ENCODE peak calls at places on chromosomes 16 and 17, in four cellular contexts. G, A, L and W are unnamed samples.
A peak's percentile ranks its signal among the peaks of the same experiment; 100 is the strongest.

GRCh38 chr16:65510241-65510640 is 388.4 kb upstream of the CDH11 start:
- DNase-seq in G (no peak), A (no peak), L (no peak), W (no peak)

GRCh38 chr16:90077757-90078593 is 844 bp upstream of the PRDM7 start:
- DNase-seq in L (no peak), G (no peak), A (no peak), W (no peak)

GRCh38 chr16:30144917-30145316 is 21.9 kb upstream of the MAPK3 start:
- DNase-seq in G (no peak), L (no peak), A (no peak), W (no peak)

GRCh38 chr17:17039911-17040310 is 2.3 kb upstream of the MPRIP start:
- DNase-seq in G (no peak), L (no peak), A (no peak), W (no peak)

GRCh38 chr17:81210466-81210865 is 12.3 kb downstream of the CEP131 start:
- DNase-seq in A (no peak), G (no peak), L (no peak), W (no peak)

GRCh38 chr17:29760279-29760721 is 137.6 kb upstream of the CORO6 start:
- DNase-seq in A (no peak), G (no peak), L (peak; percentile 85), W (no peak)

GRCh38 chr16:84555418-84556196 is 51.1 kb upstream of the MEAK7 start:
- DNase-seq in A (no peak), G (no peak), L (no peak), W (no peak)

GRCh38 chr16:56363181-56363716 is 62.1 kb downstream of the AMFR start:
- DNase-seq in A (no peak), L (no peak), G (no peak), W (no peak)

GRCh38 chr16:85910073-85910853 is 11.3 kb downstream of the IRF8 start:
- DNase-seq in G (no peak), A (no peak), L (no peak), W (no peak)

GRCh38 chr17:29576214-29577008 is 7.9 kb downstream of the TP53I13 start:
- DNase-seq in G (no peak), A (no peak), L (no peak), W (no peak)

GRCh38 chr17:41494524-41494923 is 4.8 kb upstream of the KRT36 start:
- DNase-seq in A (peak; percentile 13), G (no peak), L (no peak), W (no peak)

GRCh38 chr16:31271621-31272190 is 11.9 kb downstream of the ITGAM start:
- DNase-seq in L (no peak), A (no peak), G (no peak), W (no peak)

GRCh38 chr16:53864819-53865491 is 161.0 kb downstream of the FTO start:
- DNase-seq in L (no peak), G (no peak), A (peak; percentile 25), W (no peak)

GRCh38 chr17:52653014-52653413 is 494.5 kb upstream of the CA10 start:
- DNase-seq in A (no peak), G (no peak), L (no peak), W (no peak)

GRCh38 chr17:2191227-2191626 is 112.4 kb downstream of the SMG6 start:
- DNase-seq in L (no peak), A (no peak), G (no peak), W (no peak)

DNA sequence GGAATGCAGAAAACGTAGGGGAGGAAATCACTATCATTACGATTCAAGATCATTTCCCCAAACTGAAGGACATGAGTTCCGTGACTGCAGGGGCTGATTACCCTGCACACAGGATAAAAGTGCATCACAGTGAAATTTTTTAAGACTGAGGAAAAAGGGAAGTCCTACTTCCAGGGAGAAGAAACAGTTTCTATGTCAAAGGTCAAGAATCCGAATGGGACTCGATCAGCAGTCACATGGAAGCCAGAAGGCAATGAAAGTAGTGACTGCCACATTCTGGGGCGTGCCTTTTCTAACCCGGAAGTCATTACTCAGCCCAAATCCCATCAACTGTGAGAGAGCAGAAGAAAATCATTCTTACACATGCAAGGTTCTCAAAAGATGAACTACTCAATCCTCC is 12.1 kb downstream of the ZZEF1 start:
- DNase-seq in G (no peak), A (no peak), L (no peak), W (no peak)
- H3K9ac ChIP-seq in G (no peak overlapping the region), A (no peak overlapping the region), L (no peak overlapping the region), W (no peak overlapping the region)

GRCh38 chr17:31391496-31391949 is at the start of gene RAB11FIP4:
- DNase-seq in G (no peak), L (no peak), A (no peak), W (no peak)
- H3K27me3 ChIP-seq in G (peaks cover 20% of the 10 kb centered on the region), L (peaks cover 12% of the 10 kb centered on the region), A (peaks cover 8% of the 10 kb centered on the region), W (peaks cover 22% of the 10 kb centered on the region)

DNA sequence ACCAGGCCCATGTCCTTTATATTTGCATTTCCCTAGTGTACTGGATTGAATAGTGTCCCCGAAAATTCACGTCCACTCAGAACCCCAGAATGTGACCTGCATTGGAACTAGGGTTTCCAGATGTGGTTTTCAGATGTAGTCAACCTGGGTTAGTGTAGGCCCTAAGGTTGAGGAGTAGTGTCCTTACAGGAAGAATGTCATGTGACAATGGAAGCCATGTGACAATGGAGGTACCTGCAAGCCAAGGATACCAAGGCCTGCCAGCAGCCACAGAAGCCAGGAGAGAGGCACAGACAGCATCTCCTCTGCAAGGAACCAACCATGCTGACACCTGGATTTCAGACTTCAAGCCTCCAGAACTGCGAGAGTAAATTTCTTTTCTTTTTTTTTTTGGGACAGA is 5.2 kb upstream of the PRR15L start:
- DNase-seq in A (no peak), L (no peak), G (no peak), W (no peak)
- TF ChIP-seq SUZ12 in A (no peak), L (no peak), G (no peak), W (no peak)

GRCh38 chr17:43359469-43360105 is 39.2 kb upstream of the ARL4D start:
- DNase-seq in L (no peak), A (no peak), G (no peak), W (no peak)
- H3K9ac ChIP-seq in L (peak overlapping the region; percentile 63), A (peak overlapping the region; percentile 78), G (no peak overlapping the region), W (peak overlapping the region; percentile 79)

GRCh38 chr16:28867241-28867640 is 3.6 kb downstream of the SH2B1 start:
- DNase-seq in G (no peak), A (no peak), L (no peak), W (no peak)
- H3K27me3 ChIP-seq in G (no peaks in the 10 kb centered on the region), A (no peaks in the 10 kb centered on the region), L (no peaks in the 10 kb centered on the region), W (no peaks in the 10 kb centered on the region)

DNA sequence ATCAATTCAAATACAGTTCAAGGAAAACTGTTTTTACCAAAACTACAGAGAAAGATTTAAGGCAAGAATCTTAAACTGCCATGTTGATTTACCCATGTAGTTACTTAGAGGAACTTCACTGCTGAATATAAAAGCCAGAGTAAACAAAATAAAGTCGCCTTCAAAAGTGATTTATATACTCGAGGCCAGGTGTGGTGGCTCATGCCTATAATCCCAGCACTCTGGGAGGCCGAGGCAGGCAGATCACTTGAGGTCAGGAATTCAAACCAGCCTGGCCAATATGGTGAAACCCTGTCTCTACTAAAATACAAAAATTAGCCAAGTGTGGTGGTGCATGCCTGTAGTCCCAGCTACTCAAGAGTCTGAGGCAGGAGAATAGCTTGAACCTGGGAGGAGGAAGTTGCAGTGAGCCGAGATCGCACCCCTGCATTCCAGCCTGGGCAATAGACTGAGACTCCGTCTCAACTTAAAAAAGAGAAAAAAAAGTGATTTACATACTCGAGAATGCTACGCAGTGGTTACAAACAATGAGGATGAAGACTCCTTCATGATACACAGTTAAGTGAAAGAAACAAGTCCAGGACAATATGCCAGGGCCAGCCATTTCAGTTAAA is 54.1 kb upstream of the CNEP1R1 start:
- DNase-seq in L (no peak), A (no peak), G (no peak), W (no peak)
- TF ChIP-seq SUZ12 in L (no peak), A (no peak), G (no peak), W (no peak)

GRCh38 chr17:3695723-3696411 is at the start of gene P2RX5:
- DNase-seq in L (no peak), A (no peak), G (no peak), W (no peak)
- H3K9ac ChIP-seq in L (peak within 1 kb of the TSS; percentile 72), A (no peak within 1 kb of the TSS), G (no peak within 1 kb of the TSS), W (peak within 1 kb of the TSS; percentile 56)

GRCh38 chr16:88503771-88504488 is 50.9 kb downstream of the ZFPM1 start:
- DNase-seq in A (peak; percentile 57), L (no peak), G (no peak), W (no peak)

GRCh38 chr16:88502371-88502770 is 49.3 kb downstream of the ZFPM1 start:
- DNase-seq in A (no peak), G (no peak), L (no peak), W (no peak)

GRCh38 chr16:88504489-88505404 is 51.7 kb downstream of the ZFPM1 start:
- DNase-seq in G (no peak), L (no peak), A (peak; percentile 96), W (no peak)

GRCh38 chr16:88503374-88503770 is 50.3 kb downstream of the ZFPM1 start:
- DNase-seq in L (no peak), G (no peak), A (no peak), W (no peak)

GRCh38 chr16:88502776-88503280 is 49.7 kb downstream of the ZFPM1 start:
- DNase-seq in L (no peak), G (no peak), A (no peak), W (no peak)
- H3K27me3 ChIP-seq in L (no peaks in the 10 kb centered on the region), G (no peaks in the 10 kb centered on the region), A (no peaks in the 10 kb centered on the region), W (no peaks in the 10 kb centered on the region)

GRCh38 chr16:72878301-72879269 is 169.3 kb downstream of the ZFHX3 start:
- DNase-seq in L (no peak), G (no peak), A (peak; percentile 95), W (no peak)
- TF ChIP-seq SUZ12 in L (no peak), G (no peak), A (no peak), W (no peak)